ENCODE peak calls at places on chromosomes 4 and X, in six cellular contexts. R is NCI-H2081, Y is sigmoid colon, P is pancreas, U is kidney tubule cell, K is NCI-H1694. G is an unnamed sample.

GRCh38 chr4:119525005-119525749 is 103.4 kb downstream of the PDE5A start:
- DNase-seq in R (no peak), Y (no peak), P (no peak), U (peak), K (no peak), G (no peak)

GRCh38 chr4:154086247-154086646 is 297.4 kb upstream of the SFRP2 start:
- DNase-seq in R (no peak), Y (no peak), P (no peak), U (peak), K (no peak), G (no peak)

GRCh38 chr4:26509681-26510333 is 19.5 kb upstream of the CCKAR start:
- DNase-seq in R (no peak), Y (no peak), P (no peak), U (no peak), K (no peak), G (no peak)

GRCh38 chr4:121253961-121254360 is 89.8 kb upstream of the TNIP3 start:
- DNase-seq in R (no peak), Y (no peak), P (no peak), U (no peak), K (no peak), G (peak)

GRCh38 chr4:42627887-42628646 is 28.8 kb downstream of the ATP8A1 start:
- DNase-seq in R (peak), Y (peak), P (peak), U (no peak), K (peak), G (peak)

GRCh38 chrX:20594985-20595384 is 328.3 kb upstream of the RPS6KA3 start:
- DNase-seq in R (no peak), Y (no peak), P (no peak), U (peak), K (no peak), G (no peak)

GRCh38 chr4:36747277-36748129 is 466.1 kb downstream of the DTHD1 start:
- DNase-seq in R (no peak), Y (no peak), P (no peak), U (no peak), K (no peak), G (no peak)

GRCh38 chr4:7115557-7116340 is 47.9 kb upstream of the GRPEL1 start:
- DNase-seq in R (no peak), Y (no peak), P (no peak), U (no peak), K (no peak), G (no peak)

GRCh38 chr4:20368926-20369325 is 117.2 kb downstream of the SLIT2 start:
- DNase-seq in R (no peak), Y (no peak), P (no peak), U (no peak), K (no peak), G (no peak)

GRCh38 chr4:5030152-5030668 is 11.0 kb upstream of the CYTL1 start:
- DNase-seq in R (no peak), Y (no peak), P (no peak), U (peak), K (no peak), G (no peak)

GRCh38 chrX:109384569-109385174 is 97.2 kb downstream of the GUCY2F start:
- DNase-seq in R (peak), Y (no peak), P (no peak), U (peak), K (no peak), G (no peak)

GRCh38 chr4:116070283-116070682 is 956.9 kb upstream of the NDST4 start:
- DNase-seq in R (no peak), Y (no peak), P (no peak), U (peak), K (no peak), G (no peak)

GRCh38 chrX:43836435-43837184 is 45.6 kb downstream of the MAOB start:
- DNase-seq in R (peak), Y (no peak), P (no peak), U (peak), K (peak), G (no peak)

GRCh38 chr4:2402053-2402452 is 16.4 kb downstream of the ZFYVE28 start:
- DNase-seq in R (peak), Y (peak), P (peak), U (peak), K (peak), G (peak)

GRCh38 chr4:147924604-147925412 is 192.9 kb downstream of the ARHGAP10 start:
- DNase-seq in R (peak), Y (no peak), P (no peak), U (peak), K (no peak), G (no peak)

GRCh38 chr4:137519406-137519805 is 12.9 kb downstream of the PCDH18 start:
- DNase-seq in R (no peak), Y (no peak), P (no peak), U (no peak), K (no peak), G (no peak)